ENCODE peak calls at places on chromosomes 4 and X, in nine cellular contexts. One of them, this sample, is unnamed.

GRCh38 chr4:97530676-97531075 is 612.6 kb downstream of the STPG2 start:
- DNase-seq in RPMI8226: no peak
- DNase-seq in iPS-NIHi11: no peak
- DNase-seq in stimulated activated CD4-positive, alpha-beta T cell treated with anti-CD3 and anti-CD28 coated beads, Interleukin-1b, Interleukin-23, amount 100 ng/mL, for 4 hours: no peak
- DNase-seq in suprapubic skin: no peak
- DNase-seq in DMS79 treated with DMSO at 0.1 percent for 48 hours: no peak
- DNase-seq in substantia nigra: no peak
- DNase-seq in natural killer cell: no peak
- DNase-seq in testis: no peak
- DNase-seq in this sample: no peak

GRCh38 chrX:39752820-39753219 is 344.9 kb downstream of the BCOR start:
- DNase-seq in testis: peak; percentile 50
- DNase-seq in substantia nigra: no peak
- DNase-seq in stimulated activated CD4-positive, alpha-beta T cell treated with anti-CD3 and anti-CD28 coated beads, Interleukin-1b, Interleukin-23, amount 100 ng/mL, for 4 hours: no peak
- DNase-seq in DMS79 treated with DMSO at 0.1 percent for 48 hours: peak; percentile 6
- DNase-seq in RPMI8226: peak; percentile 71
- DNase-seq in suprapubic skin: no peak
- DNase-seq in iPS-NIHi11: no peak
- DNase-seq in natural killer cell: no peak
- DNase-seq in this sample: no peak

GRCh38 chr4:188986271-188986689 is 847.0 kb downstream of the TRIML1 start:
- DNase-seq in suprapubic skin: no peak
- DNase-seq in DMS79 treated with DMSO at 0.1 percent for 48 hours: no peak
- DNase-seq in testis: no peak
- DNase-seq in natural killer cell: no peak
- DNase-seq in RPMI8226: peak; percentile 86
- DNase-seq in iPS-NIHi11: no peak
- DNase-seq in stimulated activated CD4-positive, alpha-beta T cell treated with anti-CD3 and anti-CD28 coated beads, Interleukin-1b, Interleukin-23, amount 100 ng/mL, for 4 hours: no peak
- DNase-seq in substantia nigra: no peak
- DNase-seq in this sample: peak; percentile 64

GRCh38 chr4:4504783-4505182 is 37.1 kb downstream of the STX18 start:
- DNase-seq in stimulated activated CD4-positive, alpha-beta T cell treated with anti-CD3 and anti-CD28 coated beads, Interleukin-1b, Interleukin-23, amount 100 ng/mL, for 4 hours: no peak
- DNase-seq in DMS79 treated with DMSO at 0.1 percent for 48 hours: no peak
- DNase-seq in substantia nigra: no peak
- DNase-seq in natural killer cell: no peak
- DNase-seq in RPMI8226: no peak
- DNase-seq in suprapubic skin: no peak
- DNase-seq in iPS-NIHi11: no peak
- DNase-seq in testis: no peak
- DNase-seq in this sample: no peak

GRCh38 chr4:75512336-75513211 is 1.6 kb downstream of the RCHY1 start:
- DNase-seq in DMS79 treated with DMSO at 0.1 percent for 48 hours: no peak
- DNase-seq in suprapubic skin: no peak
- DNase-seq in RPMI8226: peak; percentile 10
- DNase-seq in stimulated activated CD4-positive, alpha-beta T cell treated with anti-CD3 and anti-CD28 coated beads, Interleukin-1b, Interleukin-23, amount 100 ng/mL, for 4 hours: no peak
- DNase-seq in substantia nigra: no peak
- DNase-seq in natural killer cell: no peak
- DNase-seq in testis: no peak
- DNase-seq in iPS-NIHi11: peak; percentile 35
- DNase-seq in this sample: no peak

GRCh38 chr4:10164877-10165283 is 48.3 kb upstream of the WDR1 start:
- DNase-seq in substantia nigra: no peak
- DNase-seq in stimulated activated CD4-positive, alpha-beta T cell treated with anti-CD3 and anti-CD28 coated beads, Interleukin-1b, Interleukin-23, amount 100 ng/mL, for 4 hours: no peak
- DNase-seq in DMS79 treated with DMSO at 0.1 percent for 48 hours: peak; percentile 3
- DNase-seq in suprapubic skin: no peak
- DNase-seq in RPMI8226: no peak
- DNase-seq in iPS-NIHi11: peak; percentile 64
- DNase-seq in testis: peak; percentile 50
- DNase-seq in natural killer cell: no peak
- DNase-seq in this sample: no peak

GRCh38 chr4:54005475-54005874 is 58.9 kb downstream of the CHIC2 start:
- DNase-seq in DMS79 treated with DMSO at 0.1 percent for 48 hours: no peak
- DNase-seq in stimulated activated CD4-positive, alpha-beta T cell treated with anti-CD3 and anti-CD28 coated beads, Interleukin-1b, Interleukin-23, amount 100 ng/mL, for 4 hours: no peak
- DNase-seq in iPS-NIHi11: no peak
- DNase-seq in testis: no peak
- DNase-seq in substantia nigra: no peak
- DNase-seq in suprapubic skin: no peak
- DNase-seq in RPMI8226: no peak
- DNase-seq in natural killer cell: no peak
- DNase-seq in this sample: peak; percentile 26

GRCh38 chrX:16695079-16695676 is 17.3 kb downstream of the CTPS2 start:
- DNase-seq in natural killer cell: peak; percentile 44
- DNase-seq in RPMI8226: peak; percentile 48
- DNase-seq in suprapubic skin: no peak
- DNase-seq in iPS-NIHi11: peak; percentile 44
- DNase-seq in DMS79 treated with DMSO at 0.1 percent for 48 hours: no peak
- DNase-seq in substantia nigra: no peak
- DNase-seq in testis: peak; percentile 81
- DNase-seq in stimulated activated CD4-positive, alpha-beta T cell treated with anti-CD3 and anti-CD28 coated beads, Interleukin-1b, Interleukin-23, amount 100 ng/mL, for 4 hours: peak; percentile 65
- DNase-seq in this sample: no peak

GRCh38 chr4:95265814-95266740 is 282.7 kb downstream of the UNC5C start:
- DNase-seq in testis: no peak
- DNase-seq in RPMI8226: no peak
- DNase-seq in natural killer cell: no peak
- DNase-seq in iPS-NIHi11: no peak
- DNase-seq in suprapubic skin: no peak
- DNase-seq in substantia nigra: no peak
- DNase-seq in stimulated activated CD4-positive, alpha-beta T cell treated with anti-CD3 and anti-CD28 coated beads, Interleukin-1b, Interleukin-23, amount 100 ng/mL, for 4 hours: no peak
- DNase-seq in DMS79 treated with DMSO at 0.1 percent for 48 hours: no peak
- DNase-seq in this sample: no peak

GRCh38 chr4:189033801-189034347 is 894.6 kb downstream of the TRIML1 start:
- DNase-seq in RPMI8226: no peak
- DNase-seq in substantia nigra: no peak
- DNase-seq in testis: no peak
- DNase-seq in suprapubic skin: no peak
- DNase-seq in natural killer cell: no peak
- DNase-seq in iPS-NIHi11: no peak
- DNase-seq in stimulated activated CD4-positive, alpha-beta T cell treated with anti-CD3 and anti-CD28 coated beads, Interleukin-1b, Interleukin-23, amount 100 ng/mL, for 4 hours: no peak
- DNase-seq in DMS79 treated with DMSO at 0.1 percent for 48 hours: no peak
- DNase-seq in this sample: no peak

GRCh38 chrX:135354288-135354687 is 45.0 kb downstream of the ETDC start:
- DNase-seq in iPS-NIHi11: no peak
- DNase-seq in substantia nigra: no peak
- DNase-seq in suprapubic skin: no peak
- DNase-seq in stimulated activated CD4-positive, alpha-beta T cell treated with anti-CD3 and anti-CD28 coated beads, Interleukin-1b, Interleukin-23, amount 100 ng/mL, for 4 hours: no peak
- DNase-seq in testis: no peak
- DNase-seq in DMS79 treated with DMSO at 0.1 percent for 48 hours: no peak
- DNase-seq in natural killer cell: no peak
- DNase-seq in RPMI8226: no peak
- DNase-seq in this sample: no peak

GRCh38 chr4:114770624-114771023 is 172.0 kb downstream of the UGT8 start:
- DNase-seq in natural killer cell: no peak
- DNase-seq in suprapubic skin: no peak
- DNase-seq in testis: no peak
- DNase-seq in stimulated activated CD4-positive, alpha-beta T cell treated with anti-CD3 and anti-CD28 coated beads, Interleukin-1b, Interleukin-23, amount 100 ng/mL, for 4 hours: no peak
- DNase-seq in DMS79 treated with DMSO at 0.1 percent for 48 hours: no peak
- DNase-seq in iPS-NIHi11: no peak
- DNase-seq in substantia nigra: no peak
- DNase-seq in RPMI8226: no peak
- DNase-seq in this sample: no peak

GRCh38 chrX:22300130-22300529 is 27.4 kb downstream of the CBLL2 start:
- DNase-seq in natural killer cell: no peak
- DNase-seq in RPMI8226: peak; percentile 44
- DNase-seq in substantia nigra: no peak
- DNase-seq in stimulated activated CD4-positive, alpha-beta T cell treated with anti-CD3 and anti-CD28 coated beads, Interleukin-1b, Interleukin-23, amount 100 ng/mL, for 4 hours: no peak
- DNase-seq in suprapubic skin: no peak
- DNase-seq in testis: peak; percentile 21
- DNase-seq in iPS-NIHi11: no peak
- DNase-seq in DMS79 treated with DMSO at 0.1 percent for 48 hours: no peak
- DNase-seq in this sample: no peak

GRCh38 chr4:155953151-155954117 is at the start of gene CTSO:
- DNase-seq in RPMI8226: peak; percentile 69
- DNase-seq in testis: peak; percentile 84
- DNase-seq in iPS-NIHi11: peak; percentile 73
- DNase-seq in substantia nigra: peak; percentile 61
- DNase-seq in suprapubic skin: peak; percentile 87
- DNase-seq in natural killer cell: peak; percentile 72
- DNase-seq in DMS79 treated with DMSO at 0.1 percent for 48 hours: peak; percentile 42
- DNase-seq in stimulated activated CD4-positive, alpha-beta T cell treated with anti-CD3 and anti-CD28 coated beads, Interleukin-1b, Interleukin-23, amount 100 ng/mL, for 4 hours: peak; percentile 57
- DNase-seq in this sample: peak; percentile 73

GRCh38 chr4:56768772-56769171 is 52.7 kb downstream of the SPINK2 start:
- DNase-seq in suprapubic skin: no peak
- DNase-seq in natural killer cell: no peak
- DNase-seq in stimulated activated CD4-positive, alpha-beta T cell treated with anti-CD3 and anti-CD28 coated beads, Interleukin-1b, Interleukin-23, amount 100 ng/mL, for 4 hours: no peak
- DNase-seq in testis: no peak
- DNase-seq in RPMI8226: no peak
- DNase-seq in iPS-NIHi11: peak; percentile 68
- DNase-seq in DMS79 treated with DMSO at 0.1 percent for 48 hours: no peak
- DNase-seq in substantia nigra: no peak
- DNase-seq in this sample: no peak

GRCh38 chrX:106919932-106920452 is at the start of gene CLDN2:
- DNase-seq in testis: no peak
- DNase-seq in DMS79 treated with DMSO at 0.1 percent for 48 hours: no peak
- DNase-seq in substantia nigra: no peak
- DNase-seq in natural killer cell: no peak
- DNase-seq in iPS-NIHi11: peak; percentile 58
- DNase-seq in suprapubic skin: no peak
- DNase-seq in stimulated activated CD4-positive, alpha-beta T cell treated with anti-CD3 and anti-CD28 coated beads, Interleukin-1b, Interleukin-23, amount 100 ng/mL, for 4 hours: no peak
- DNase-seq in RPMI8226: no peak
- DNase-seq in this sample: peak; percentile 35